ENCODE peak calls at places on chromosomes 16 and 17, in eight cellular contexts. One of them, this sample, is unnamed.
A peak's percentile ranks its signal among the peaks of the same experiment; 100 is the strongest.

GRCh38 chr16:89646906-89647305 is 10.6 kb downstream of the CHMP1A start:
- DNase-seq in stomach: no peak
- DNase-seq in OCI-M1: no peak
- DNase-seq in T-helper 2 cell: no peak
- DNase-seq in DMS 273 treated with DMSO at 0.1 percent for 48 hours: no peak
- DNase-seq in stimulated activated CD4-positive, alpha-beta T cell treated with anti-CD3 and anti-CD28 coated beads, Interleukin-4, amount 100 ng/mL, for 48 hours: no peak
- DNase-seq in HL-60: no peak
- DNase-seq in sigmoid colon: no peak
- DNase-seq in this sample: no peak

GRCh38 chr17:7839890-7840260 is 5.9 kb downstream of the KDM6B start:
- DNase-seq in stomach: no peak
- DNase-seq in OCI-M1: peak; percentile 91
- DNase-seq in T-helper 2 cell: no peak
- DNase-seq in DMS 273 treated with DMSO at 0.1 percent for 48 hours: no peak
- DNase-seq in stimulated activated CD4-positive, alpha-beta T cell treated with anti-CD3 and anti-CD28 coated beads, Interleukin-4, amount 100 ng/mL, for 48 hours: no peak
- DNase-seq in HL-60: no peak
- DNase-seq in sigmoid colon: peak; percentile 63
- DNase-seq in this sample: no peak

GRCh38 chr17:73646409-73647305 is 2.4 kb upstream of the SDK2 start:
- DNase-seq in stomach: peak; percentile 13
- DNase-seq in OCI-M1: no peak
- DNase-seq in T-helper 2 cell: no peak
- DNase-seq in DMS 273 treated with DMSO at 0.1 percent for 48 hours: no peak
- DNase-seq in stimulated activated CD4-positive, alpha-beta T cell treated with anti-CD3 and anti-CD28 coated beads, Interleukin-4, amount 100 ng/mL, for 48 hours: no peak
- DNase-seq in HL-60: no peak
- DNase-seq in sigmoid colon: no peak
- DNase-seq in this sample: no peak

GRCh38 chr17:17021194-17021863 is 20.9 kb upstream of the MPRIP start:
- DNase-seq in stomach: peak; percentile 81
- DNase-seq in OCI-M1: peak; percentile 3
- DNase-seq in T-helper 2 cell: no peak
- DNase-seq in DMS 273 treated with DMSO at 0.1 percent for 48 hours: no peak
- DNase-seq in stimulated activated CD4-positive, alpha-beta T cell treated with anti-CD3 and anti-CD28 coated beads, Interleukin-4, amount 100 ng/mL, for 48 hours: no peak
- DNase-seq in HL-60: no peak
- DNase-seq in sigmoid colon: no peak
- DNase-seq in this sample: no peak

GRCh38 chr16:66364117-66364958 is 2.2 kb upstream of the CDH5 start:
- DNase-seq in stomach: no peak
- DNase-seq in OCI-M1: no peak
- DNase-seq in T-helper 2 cell: no peak
- DNase-seq in DMS 273 treated with DMSO at 0.1 percent for 48 hours: peak; percentile 98
- DNase-seq in stimulated activated CD4-positive, alpha-beta T cell treated with anti-CD3 and anti-CD28 coated beads, Interleukin-4, amount 100 ng/mL, for 48 hours: no peak
- DNase-seq in HL-60: no peak
- DNase-seq in sigmoid colon: peak; percentile 83
- DNase-seq in this sample: no peak

GRCh38 chr16:69106491-69107291 is 1.2 kb downstream of the HAS3 start:
- DNase-seq in stomach: no peak
- DNase-seq in OCI-M1: no peak
- DNase-seq in T-helper 2 cell: no peak
- DNase-seq in DMS 273 treated with DMSO at 0.1 percent for 48 hours: no peak
- DNase-seq in stimulated activated CD4-positive, alpha-beta T cell treated with anti-CD3 and anti-CD28 coated beads, Interleukin-4, amount 100 ng/mL, for 48 hours: no peak
- DNase-seq in HL-60: no peak
- DNase-seq in sigmoid colon: no peak
- DNase-seq in this sample: no peak

GRCh38 chr16:57008440-57008839 is 19.1 kb downstream of the NLRC5 start:
- DNase-seq in stomach: no peak
- DNase-seq in OCI-M1: no peak
- DNase-seq in T-helper 2 cell: no peak
- DNase-seq in DMS 273 treated with DMSO at 0.1 percent for 48 hours: no peak
- DNase-seq in stimulated activated CD4-positive, alpha-beta T cell treated with anti-CD3 and anti-CD28 coated beads, Interleukin-4, amount 100 ng/mL, for 48 hours: no peak
- DNase-seq in HL-60: no peak
- DNase-seq in sigmoid colon: no peak
- DNase-seq in this sample: no peak

GRCh38 chr16:57620316-57621231 is 7.9 kb upstream of the ADGRG1 start:
- DNase-seq in stomach: peak; percentile 88
- DNase-seq in OCI-M1: no peak
- DNase-seq in T-helper 2 cell: no peak
- DNase-seq in DMS 273 treated with DMSO at 0.1 percent for 48 hours: no peak
- DNase-seq in stimulated activated CD4-positive, alpha-beta T cell treated with anti-CD3 and anti-CD28 coated beads, Interleukin-4, amount 100 ng/mL, for 48 hours: no peak
- DNase-seq in HL-60: no peak
- DNase-seq in sigmoid colon: peak; percentile 49
- DNase-seq in this sample: no peak

GRCh38 chr17:21351366-21352065 is 24.6 kb upstream of the KCNJ12 start:
- DNase-seq in stomach: no peak
- DNase-seq in OCI-M1: no peak
- DNase-seq in T-helper 2 cell: no peak
- DNase-seq in DMS 273 treated with DMSO at 0.1 percent for 48 hours: no peak
- DNase-seq in stimulated activated CD4-positive, alpha-beta T cell treated with anti-CD3 and anti-CD28 coated beads, Interleukin-4, amount 100 ng/mL, for 48 hours: no peak
- DNase-seq in HL-60: no peak
- DNase-seq in sigmoid colon: peak; percentile 44
- DNase-seq in this sample: no peak

GRCh38 chr16:69179255-69180010 is 7.5 kb upstream of the SNTB2 start:
- DNase-seq in stomach: peak; percentile 87
- DNase-seq in OCI-M1: peak; percentile 18
- DNase-seq in T-helper 2 cell: no peak
- DNase-seq in DMS 273 treated with DMSO at 0.1 percent for 48 hours: no peak
- DNase-seq in stimulated activated CD4-positive, alpha-beta T cell treated with anti-CD3 and anti-CD28 coated beads, Interleukin-4, amount 100 ng/mL, for 48 hours: no peak
- DNase-seq in HL-60: peak; percentile 38
- DNase-seq in sigmoid colon: peak; percentile 91
- DNase-seq in this sample: no peak

GRCh38 chr16:8675183-8676159 is 1.1 kb downstream of the ABAT start:
- DNase-seq in stomach: no peak
- DNase-seq in OCI-M1: no peak
- DNase-seq in T-helper 2 cell: peak; percentile 42
- DNase-seq in DMS 273 treated with DMSO at 0.1 percent for 48 hours: no peak
- DNase-seq in stimulated activated CD4-positive, alpha-beta T cell treated with anti-CD3 and anti-CD28 coated beads, Interleukin-4, amount 100 ng/mL, for 48 hours: peak; percentile 20
- DNase-seq in HL-60: no peak
- DNase-seq in sigmoid colon: peak; percentile 66
- DNase-seq in this sample: no peak

GRCh38 chr17:19979917-19980770 is 2.5 kb upstream of the AKAP10 start:
- DNase-seq in stomach: no peak
- DNase-seq in OCI-M1: no peak
- DNase-seq in T-helper 2 cell: no peak
- DNase-seq in DMS 273 treated with DMSO at 0.1 percent for 48 hours: no peak
- DNase-seq in stimulated activated CD4-positive, alpha-beta T cell treated with anti-CD3 and anti-CD28 coated beads, Interleukin-4, amount 100 ng/mL, for 48 hours: no peak
- DNase-seq in HL-60: no peak
- DNase-seq in sigmoid colon: no peak
- DNase-seq in this sample: no peak

GRCh38 chr17:39618252-39618913 is 8.4 kb upstream of the PPP1R1B start:
- DNase-seq in stomach: no peak
- DNase-seq in OCI-M1: peak; percentile 23
- DNase-seq in T-helper 2 cell: no peak
- DNase-seq in DMS 273 treated with DMSO at 0.1 percent for 48 hours: no peak
- DNase-seq in stimulated activated CD4-positive, alpha-beta T cell treated with anti-CD3 and anti-CD28 coated beads, Interleukin-4, amount 100 ng/mL, for 48 hours: no peak
- DNase-seq in HL-60: no peak
- DNase-seq in sigmoid colon: no peak
- DNase-seq in this sample: no peak

GRCh38 chr17:21039839-21040575 is 2.8 kb downstream of the USP22 start:
- DNase-seq in stomach: no peak
- DNase-seq in OCI-M1: peak; percentile 77
- DNase-seq in T-helper 2 cell: peak; percentile 12
- DNase-seq in DMS 273 treated with DMSO at 0.1 percent for 48 hours: peak; percentile 2
- DNase-seq in stimulated activated CD4-positive, alpha-beta T cell treated with anti-CD3 and anti-CD28 coated beads, Interleukin-4, amount 100 ng/mL, for 48 hours: peak; percentile 22
- DNase-seq in HL-60: no peak
- DNase-seq in sigmoid colon: peak; percentile 71
- DNase-seq in this sample: no peak

GRCh38 chr17:80146121-80147034 is 550 bp downstream of the EIF4A3 start:
- DNase-seq in stomach: no peak
- DNase-seq in OCI-M1: peak; percentile 46
- DNase-seq in T-helper 2 cell: no peak
- DNase-seq in DMS 273 treated with DMSO at 0.1 percent for 48 hours: peak; percentile 15
- DNase-seq in stimulated activated CD4-positive, alpha-beta T cell treated with anti-CD3 and anti-CD28 coated beads, Interleukin-4, amount 100 ng/mL, for 48 hours: no peak
- DNase-seq in HL-60: no peak
- DNase-seq in sigmoid colon: peak; percentile 47
- DNase-seq in this sample: no peak

GRCh38 chr16:31083081-31083480 is 5.7 kb downstream of the PRSS53 start:
- DNase-seq in stomach: no peak
- DNase-seq in OCI-M1: no peak
- DNase-seq in T-helper 2 cell: no peak
- DNase-seq in DMS 273 treated with DMSO at 0.1 percent for 48 hours: no peak
- DNase-seq in stimulated activated CD4-positive, alpha-beta T cell treated with anti-CD3 and anti-CD28 coated beads, Interleukin-4, amount 100 ng/mL, for 48 hours: no peak
- DNase-seq in HL-60: no peak
- DNase-seq in sigmoid colon: peak; percentile 62
- DNase-seq in this sample: no peak

GRCh38 chr17:13822671-13823070 is 220.9 kb upstream of the HS3ST3A1 start:
- DNase-seq in stomach: no peak
- DNase-seq in OCI-M1: no peak
- DNase-seq in T-helper 2 cell: no peak
- DNase-seq in DMS 273 treated with DMSO at 0.1 percent for 48 hours: no peak
- DNase-seq in stimulated activated CD4-positive, alpha-beta T cell treated with anti-CD3 and anti-CD28 coated beads, Interleukin-4, amount 100 ng/mL, for 48 hours: no peak
- DNase-seq in HL-60: no peak
- DNase-seq in sigmoid colon: no peak
- DNase-seq in this sample: no peak

GRCh38 chr17:33967608-33968349 is 287.3 kb upstream of the CCL2 start:
- DNase-seq in stomach: no peak
- DNase-seq in OCI-M1: no peak
- DNase-seq in T-helper 2 cell: no peak
- DNase-seq in DMS 273 treated with DMSO at 0.1 percent for 48 hours: no peak
- DNase-seq in stimulated activated CD4-positive, alpha-beta T cell treated with anti-CD3 and anti-CD28 coated beads, Interleukin-4, amount 100 ng/mL, for 48 hours: no peak
- DNase-seq in HL-60: no peak
- DNase-seq in sigmoid colon: no peak
- DNase-seq in this sample: no peak

GRCh38 chr16:78134944-78135619 is 35.6 kb downstream of the WWOX start:
- DNase-seq in stomach: no peak
- DNase-seq in OCI-M1: no peak
- DNase-seq in T-helper 2 cell: no peak
- DNase-seq in DMS 273 treated with DMSO at 0.1 percent for 48 hours: no peak
- DNase-seq in stimulated activated CD4-positive, alpha-beta T cell treated with anti-CD3 and anti-CD28 coated beads, Interleukin-4, amount 100 ng/mL, for 48 hours: no peak
- DNase-seq in HL-60: no peak
- DNase-seq in sigmoid colon: no peak
- DNase-seq in this sample: no peak

GRCh38 chr17:41697122-41697962 is 8.7 kb downstream of the EIF1 start:
- DNase-seq in stomach: peak; percentile 39
- DNase-seq in OCI-M1: peak; percentile 87
- DNase-seq in T-helper 2 cell: no peak
- DNase-seq in DMS 273 treated with DMSO at 0.1 percent for 48 hours: no peak
- DNase-seq in stimulated activated CD4-positive, alpha-beta T cell treated with anti-CD3 and anti-CD28 coated beads, Interleukin-4, amount 100 ng/mL, for 48 hours: no peak
- DNase-seq in HL-60: no peak
- DNase-seq in sigmoid colon: peak; percentile 95
- DNase-seq in this sample: no peak

GRCh38 chr16:67917140-67917851 is 14.4 kb downstream of the CTRL start:
- DNase-seq in stomach: no peak
- DNase-seq in OCI-M1: no peak
- DNase-seq in T-helper 2 cell: no peak
- DNase-seq in DMS 273 treated with DMSO at 0.1 percent for 48 hours: no peak
- DNase-seq in stimulated activated CD4-positive, alpha-beta T cell treated with anti-CD3 and anti-CD28 coated beads, Interleukin-4, amount 100 ng/mL, for 48 hours: no peak
- DNase-seq in HL-60: no peak
- DNase-seq in sigmoid colon: no peak
- DNase-seq in this sample: no peak

This sample was measured in GM18507.